ENCODE peak calls at places on chromosomes 4 and X, in seven cellular contexts. Q, U, O, D, Z, W and J are unnamed samples.
A peak's percentile ranks its signal among the peaks of the same experiment; 100 is the strongest.

GRCh38 chr4:76718806-76719205 is 179.1 kb downstream of the SOWAHB start:
- DNase-seq in Q (no peak), U (no peak), O (no peak), D (no peak), Z (no peak), W (no peak), J (no peak)

GRCh38 chr4:169484485-169484884 is 127.9 kb downstream of the NEK1 start:
- DNase-seq in Q (no peak), U (no peak), O (peak; percentile 20), D (no peak), Z (no peak), W (no peak), J (no peak)

GRCh38 chrX:21374163-21374993 is at the start of gene CNKSR2:
- DNase-seq in Q (peak; percentile 24), U (peak; percentile 67), O (peak; percentile 50), D (no peak), Z (peak; percentile 63), W (peak; percentile 55), J (no peak)

GRCh38 chrX:38175140-38175539 is 45.5 kb downstream of the SRPX start:
- DNase-seq in Q (no peak), U (no peak), O (peak; percentile 21), D (no peak), Z (no peak), W (no peak), J (peak; percentile 25)

GRCh38 chr4:75137302-75137701 is 204.4 kb downstream of the PARM1 start:
- DNase-seq in Q (no peak), U (no peak), O (no peak), D (no peak), Z (no peak), W (no peak), J (no peak)

GRCh38 chr4:7650606-7651400 is 216.1 kb upstream of the PSAPL1 start:
- DNase-seq in Q (peak; percentile 43), U (peak; percentile 45), O (peak; percentile 14), D (no peak), Z (no peak), W (no peak), J (peak; percentile 57)

GRCh38 chrX:41332408-41332987 is 1.5 kb upstream of the DDX3X start:
- DNase-seq in Q (no peak), U (no peak), O (peak; percentile 56), D (no peak), Z (no peak), W (no peak), J (no peak)

GRCh38 chr4:181958435-181958834 is 284.8 kb upstream of the TENM3 start:
- DNase-seq in Q (no peak), U (no peak), O (no peak), D (no peak), Z (no peak), W (no peak), J (no peak)

GRCh38 chrX:66766318-66766717 is 127.4 kb upstream of the EDA2R start:
- DNase-seq in Q (no peak), U (no peak), O (no peak), D (no peak), Z (no peak), W (no peak), J (no peak)

GRCh38 chr4:151407466-151408379 is 1.3 kb upstream of the FHIP1A start:
- DNase-seq in Q (peak; percentile 20), U (no peak), O (no peak), D (no peak), Z (no peak), W (peak; percentile 65), J (no peak)

GRCh38 chr4:820230-821172 is 5.4 kb downstream of the CPLX1 start:
- DNase-seq in Q (no peak), U (peak; percentile 38), O (no peak), D (no peak), Z (no peak), W (no peak), J (no peak)

GRCh38 chrX:40644821-40645358 is 2.5 kb downstream of the CXorf38 start:
- DNase-seq in Q (peak; percentile 52), U (peak; percentile 55), O (peak; percentile 80), D (peak; percentile 4), Z (peak; percentile 26), W (peak; percentile 70), J (no peak)

GRCh38 chrX:40098264-40099045 is 697 bp upstream of the BCOR start:
- DNase-seq in Q (peak; percentile 52), U (peak; percentile 71), O (peak; percentile 71), D (no peak), Z (peak; percentile 48), W (no peak), J (no peak)

GRCh38 chr4:68597489-68597888 is 21.4 kb upstream of the UGT2B17 start:
- DNase-seq in Q (no peak), U (no peak), O (no peak), D (no peak), Z (no peak), W (no peak), J (no peak)

GRCh38 chrX:120791013-120791643 is 84.5 kb downstream of the CT47B1 start:
- DNase-seq in Q (peak; percentile 76), U (peak; percentile 54), O (peak; percentile 83), D (peak; percentile 13), Z (no peak), W (no peak), J (no peak)

GRCh38 chrX:13664026-13664425 is 11.1 kb downstream of the TCEANC start:
- DNase-seq in Q (no peak), U (no peak), O (no peak), D (no peak), Z (no peak), W (no peak), J (no peak)
- H3K27ac ChIP-seq in Q (no peak overlapping the region), U (no peak overlapping the region), O (peak overlapping the region; percentile 89), D (peak overlapping the region; percentile 27), Z (no peak overlapping the region), W (no peak overlapping the region), J (no peak overlapping the region)

DNA sequence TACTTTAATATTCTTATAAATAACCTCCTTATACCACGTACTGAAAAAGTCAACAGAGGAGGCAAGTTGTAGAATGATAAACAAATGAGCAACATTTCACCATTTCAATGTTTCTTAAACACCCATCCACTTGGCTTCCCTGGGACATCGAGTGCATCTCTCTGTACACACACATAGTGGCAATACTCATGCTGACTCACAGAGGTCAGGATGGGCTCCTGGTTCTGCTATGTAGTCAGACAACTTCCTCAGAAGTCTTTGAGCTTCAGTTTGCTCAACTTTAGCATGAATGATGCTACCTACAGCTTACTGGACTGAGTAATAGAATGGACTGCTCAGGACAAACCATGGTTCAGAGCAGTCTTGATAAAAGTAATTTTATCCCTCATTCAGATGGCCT is 56.9 kb downstream of the MAD2L1 start:
- DNase-seq in Q (no peak), U (no peak), O (peak; percentile 94), D (no peak), Z (no peak), W (no peak), J (no peak)
- H3K27ac ChIP-seq in Q (no peak overlapping the region), U (no peak overlapping the region), O (peak overlapping the region; percentile 45), D (no peak overlapping the region), Z (no peak overlapping the region), W (no peak overlapping the region), J (no peak overlapping the region)

GRCh38 chr4:57070461-57070860 is 39.7 kb downstream of the IGFBP7 start:
- DNase-seq in Q (no peak), U (no peak), O (no peak), D (no peak), Z (no peak), W (no peak), J (no peak)
- H3K27ac ChIP-seq in Q (no peak overlapping the region), U (no peak overlapping the region), O (no peak overlapping the region), D (peak overlapping the region; percentile 64), Z (no peak overlapping the region), W (no peak overlapping the region), J (no peak overlapping the region)

DNA sequence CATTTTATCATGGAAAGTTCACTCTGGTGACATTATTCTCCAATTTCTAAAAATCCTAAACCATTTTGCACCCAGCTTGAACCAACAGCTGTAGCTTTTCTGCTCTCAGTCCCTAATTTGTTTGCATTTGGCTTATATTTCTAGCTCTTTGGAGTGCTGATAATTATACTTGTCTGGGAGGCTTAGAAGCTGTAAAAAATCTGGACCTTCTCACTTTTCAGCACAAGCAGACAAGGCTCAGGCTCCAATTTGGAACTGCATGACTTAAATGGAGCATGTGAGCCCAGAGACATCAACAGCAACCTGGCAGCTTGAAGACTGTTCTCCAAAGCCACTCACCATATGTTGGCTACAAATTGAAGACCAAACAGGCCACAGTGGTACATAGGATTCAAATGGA is 170.9 kb upstream of the PCDH18 start:
- DNase-seq in Q (peak; percentile 19), U (no peak), O (no peak), D (no peak), Z (no peak), W (no peak), J (no peak)
- H3K27ac ChIP-seq in Q (no peak overlapping the region), U (no peak overlapping the region), O (no peak overlapping the region), D (no peak overlapping the region), Z (no peak overlapping the region), W (no peak overlapping the region), J (no peak overlapping the region)

GRCh38 chrX:46258356-46258755 is 286.9 kb downstream of the ZNF674 start:
- DNase-seq in Q (no peak), U (no peak), O (no peak), D (no peak), Z (no peak), W (no peak), J (no peak)

GRCh38 chrX:46257451-46257879 is 287.8 kb downstream of the ZNF674 start:
- DNase-seq in Q (no peak), U (no peak), O (no peak), D (no peak), Z (no peak), W (no peak), J (no peak)

GRCh38 chrX:46254623-46255022 is 290.6 kb downstream of the ZNF674 start:
- DNase-seq in Q (no peak), U (no peak), O (no peak), D (no peak), Z (no peak), W (no peak), J (no peak)

GRCh38 chrX:46256875-46257274 is 288.3 kb downstream of the ZNF674 start:
- DNase-seq in Q (no peak), U (no peak), O (no peak), D (no peak), Z (no peak), W (no peak), J (no peak)

GRCh38 chrX:46255066-46255465 is 290.2 kb downstream of the ZNF674 start:
- DNase-seq in Q (no peak), U (no peak), O (peak; percentile 16), D (no peak), Z (no peak), W (no peak), J (no peak)
- H3K27ac ChIP-seq in Q (no peak overlapping the region), U (no peak overlapping the region), O (no peak overlapping the region), D (no peak overlapping the region), Z (no peak overlapping the region), W (no peak overlapping the region), J (no peak overlapping the region)

DNA sequence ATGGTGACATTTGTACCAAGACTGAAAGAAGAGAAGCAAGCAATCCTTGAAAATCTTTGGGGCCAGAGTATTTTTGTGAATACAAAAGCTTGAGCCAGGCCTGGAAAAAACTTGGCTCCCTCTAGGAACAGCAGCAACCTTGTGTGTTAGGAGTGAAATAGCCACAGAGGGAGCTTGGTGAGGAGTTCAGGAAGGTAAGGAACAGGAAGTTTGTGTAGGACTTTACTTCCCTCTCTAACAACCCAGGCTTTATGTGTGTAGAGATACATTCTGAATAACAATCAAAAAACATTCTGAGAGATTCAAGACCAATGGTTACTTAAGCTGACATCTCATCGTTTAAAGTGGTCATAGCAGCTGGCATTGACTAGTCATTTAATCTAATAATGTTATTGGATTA is 668.5 kb downstream of the PCDH18 start:
- DNase-seq in Q (no peak), U (no peak), O (peak; percentile 4), D (no peak), Z (no peak), W (no peak), J (no peak)
- H3K27ac ChIP-seq in Q (no peak overlapping the region), U (no peak overlapping the region), O (no peak overlapping the region), D (no peak overlapping the region), Z (no peak overlapping the region), W (no peak overlapping the region), J (no peak overlapping the region)

GRCh38 chrX:112830540-112830939 is 10.1 kb downstream of the AMOT start:
- DNase-seq in Q (no peak), U (no peak), O (no peak), D (no peak), Z (no peak), W (no peak), J (no peak)
- H3K27ac ChIP-seq in Q (no peak overlapping the region), U (peak overlapping the region; percentile 70), O (no peak overlapping the region), D (no peak overlapping the region), Z (no peak overlapping the region), W (no peak overlapping the region), J (no peak overlapping the region)